ENCODE peak calls at places on chromosomes 11 and 22, in eight cellular contexts. Z is esophagus muscularis mucosa, N is HL-60, C is psoas muscle, D is upper lobe of right lung, F is coronary artery, E is GM23338, L is cardiac muscle cell. O is an unnamed sample.
A peak's percentile ranks its signal among the peaks of the same experiment; 100 is the strongest.

GRCh38 chr22:50312371-50312770 is 4.9 kb upstream of the PLXNB2 start:
- DNase-seq in E (no peak), F (no peak), D (no peak), C (no peak), Z (no peak), L (no peak), N (no peak), O (no peak)

GRCh38 chr22:43011079-43011478 is 3.9 kb downstream of the PACSIN2 start:
- DNase-seq in L (no peak), Z (no peak), N (no peak), E (peak; percentile 75), F (no peak), C (no peak), D (no peak), O (no peak)

GRCh38 chr11:121886005-121886739 is 229.8 kb downstream of the BLID start:
- DNase-seq in C (peak; percentile 52), N (no peak), D (no peak), E (no peak), L (peak; percentile 40), F (no peak), Z (no peak), O (no peak)

GRCh38 chr22:20010307-20011122 is 6.1 kb downstream of the ARVCF start:
- DNase-seq in D (no peak), L (no peak), Z (no peak), F (no peak), N (no peak), E (no peak), C (no peak), O (no peak)

GRCh38 chr11:113547739-113548138 is 72.5 kb upstream of the DRD2 start:
- DNase-seq in E (no peak), L (no peak), D (no peak), F (no peak), Z (no peak), N (no peak), C (no peak), O (no peak)

GRCh38 chr11:15650105-15650938 is 535.6 kb downstream of the INSC start:
- DNase-seq in C (peak; percentile 95), N (peak; percentile 87), E (peak; percentile 93), L (peak; percentile 97), D (peak; percentile 95), Z (peak; percentile 98), F (peak; percentile 94), O (peak; percentile 24)

GRCh38 chr11:45045692-45046471 is 95.2 kb upstream of the TP53I11 start:
- DNase-seq in D (peak; percentile 76), Z (no peak), C (peak; percentile 51), F (no peak), E (no peak), L (peak; percentile 79), N (peak; percentile 65), O (no peak)

GRCh38 chr11:15793032-15793996 is 563.0 kb downstream of the SOX6 start:
- DNase-seq in N (no peak), Z (no peak), D (no peak), E (no peak), F (no peak), L (peak; percentile 50), C (no peak), O (no peak)

GRCh38 chr22:49192180-49192856 is 635.4 kb downstream of the BRD1 start:
- DNase-seq in D (no peak), Z (no peak), F (no peak), L (no peak), C (no peak), N (no peak), E (peak; percentile 0), O (no peak)

GRCh38 chr11:113663567-113663966 is 42.5 kb downstream of the TMPRSS5 start:
- DNase-seq in C (no peak), Z (no peak), L (no peak), F (no peak), D (no peak), N (no peak), E (no peak), O (no peak)

GRCh38 chr11:3016861-3017260 is 24.7 kb upstream of the NAP1L4 start:
- DNase-seq in F (no peak), D (no peak), N (no peak), Z (no peak), L (no peak), C (no peak), E (no peak), O (no peak)
- TF ChIP-seq CTCF in F (no peak), D (no peak), N (no peak), Z (no peak), L (no peak), C (no peak), E (no peak), O (no peak)

GRCh38 chr11:2121227-2122130 is 17.7 kb downstream of the IGF2 start:
- DNase-seq in N (no peak), E (no peak), Z (no peak), L (no peak), C (no peak), D (no peak), F (no peak), O (no peak)

GRCh38 chr11:2118674-2119073 is 20.5 kb downstream of the IGF2 start:
- DNase-seq in D (no peak), F (no peak), Z (no peak), C (no peak), L (no peak), E (no peak), N (no peak), O (no peak)

GRCh38 chr11:2122907-2123627 is 16.1 kb downstream of the IGF2 start:
- DNase-seq in D (no peak), E (no peak), N (no peak), Z (no peak), F (no peak), L (no peak), C (no peak), O (no peak)

GRCh38 chr11:2122222-2122906 is 16.8 kb downstream of the IGF2 start:
- DNase-seq in E (no peak), N (no peak), C (no peak), L (peak; percentile 33), D (no peak), F (no peak), Z (no peak), O (no peak)

DNA sequence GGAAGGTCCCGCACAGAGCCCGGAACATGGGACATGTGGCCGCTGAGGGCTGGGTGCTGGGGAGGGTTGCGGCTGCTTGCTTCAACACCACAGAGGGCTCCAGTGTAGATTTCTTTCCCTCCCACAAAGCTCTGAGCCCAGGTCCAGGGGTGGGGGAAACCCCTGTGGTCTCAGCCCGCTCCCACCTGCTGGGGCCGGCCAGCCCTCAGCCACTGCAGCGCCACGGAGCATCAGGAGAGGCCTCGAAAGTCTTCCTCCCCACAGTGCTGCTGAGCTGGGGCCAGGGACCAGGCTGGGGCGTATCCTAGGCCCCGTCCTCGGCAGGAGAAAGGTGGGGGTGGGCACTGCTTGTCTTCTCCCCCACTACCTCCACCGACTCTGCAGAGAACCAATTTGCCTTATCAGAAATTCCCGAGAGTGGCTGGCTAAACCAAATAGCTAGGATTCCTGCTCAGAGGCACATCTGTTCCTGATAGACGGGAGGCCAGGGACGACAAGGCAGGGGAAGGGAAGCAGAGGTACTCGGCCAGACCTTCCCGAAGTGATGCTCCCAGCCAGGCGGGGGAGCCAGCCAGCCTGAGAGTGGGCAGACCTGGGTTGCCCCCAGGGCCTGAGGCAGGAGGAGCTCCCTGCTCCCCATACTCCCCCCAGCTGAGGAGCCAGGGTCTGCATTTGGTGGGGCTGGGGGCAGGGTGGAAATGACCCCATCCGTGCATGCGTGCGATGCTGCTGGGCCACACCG is 18.7 kb downstream of the IGF2 start:
- DNase-seq in F (no peak), C (no peak), E (peak; percentile 52), N (no peak), Z (no peak), D (no peak), L (no peak), O (no peak)
- H3K4me3 ChIP-seq in F (no peak overlapping the region), C (no peak overlapping the region), E (no peak overlapping the region), N (no peak overlapping the region), Z (no peak overlapping the region), D (no peak overlapping the region), L (no peak overlapping the region), O (no peak overlapping the region)

DNA sequence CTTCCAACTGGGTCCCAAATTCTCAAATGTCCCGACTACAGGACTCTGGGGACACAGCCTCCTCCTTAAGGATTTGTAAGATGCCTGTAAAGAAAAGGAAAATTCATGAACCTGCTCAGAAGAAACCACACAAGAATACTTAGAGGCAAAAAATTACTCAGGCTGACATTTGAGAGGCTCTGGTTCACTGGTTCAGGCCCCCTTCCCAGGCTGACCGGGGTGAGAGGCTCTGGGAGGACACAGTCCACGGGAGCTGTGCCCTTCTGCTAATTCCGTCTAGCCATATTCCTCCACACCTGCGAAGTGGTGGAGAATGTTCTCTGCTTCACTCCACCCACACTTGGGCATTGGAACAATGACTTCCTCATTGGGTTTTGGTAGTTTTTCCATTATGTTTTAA is 74.8 kb upstream of the TMEM45B start:
- DNase-seq in N (no peak), E (no peak), L (no peak), Z (no peak), C (no peak), D (no peak), F (no peak), O (no peak)
- TF ChIP-seq CTCF in N (no peak), E (no peak), L (no peak), Z (no peak), C (no peak), D (no peak), F (no peak), O (no peak)

GRCh38 chr22:22198751-22199150 is 45.8 kb upstream of the VPREB1 start:
- DNase-seq in C (no peak), D (no peak), N (no peak), F (no peak), L (no peak), Z (no peak), E (no peak), O (no peak)

GRCh38 chr22:22196018-22196533 is 48.5 kb upstream of the VPREB1 start:
- DNase-seq in D (no peak), L (no peak), Z (peak; percentile 45), C (no peak), F (no peak), N (no peak), E (no peak), O (peak; percentile 67)

GRCh38 chr22:22195265-22196017 is 49.1 kb upstream of the VPREB1 start:
- DNase-seq in Z (peak; percentile 91), E (peak; percentile 96), F (no peak), N (peak; percentile 80), C (peak; percentile 41), D (peak; percentile 83), L (peak; percentile 67), O (peak; percentile 84)

GRCh38 chr22:22197993-22198402 is 46.6 kb upstream of the VPREB1 start:
- DNase-seq in F (no peak), E (no peak), D (no peak), Z (peak; percentile 88), L (no peak), N (no peak), C (no peak), O (no peak)

DNA sequence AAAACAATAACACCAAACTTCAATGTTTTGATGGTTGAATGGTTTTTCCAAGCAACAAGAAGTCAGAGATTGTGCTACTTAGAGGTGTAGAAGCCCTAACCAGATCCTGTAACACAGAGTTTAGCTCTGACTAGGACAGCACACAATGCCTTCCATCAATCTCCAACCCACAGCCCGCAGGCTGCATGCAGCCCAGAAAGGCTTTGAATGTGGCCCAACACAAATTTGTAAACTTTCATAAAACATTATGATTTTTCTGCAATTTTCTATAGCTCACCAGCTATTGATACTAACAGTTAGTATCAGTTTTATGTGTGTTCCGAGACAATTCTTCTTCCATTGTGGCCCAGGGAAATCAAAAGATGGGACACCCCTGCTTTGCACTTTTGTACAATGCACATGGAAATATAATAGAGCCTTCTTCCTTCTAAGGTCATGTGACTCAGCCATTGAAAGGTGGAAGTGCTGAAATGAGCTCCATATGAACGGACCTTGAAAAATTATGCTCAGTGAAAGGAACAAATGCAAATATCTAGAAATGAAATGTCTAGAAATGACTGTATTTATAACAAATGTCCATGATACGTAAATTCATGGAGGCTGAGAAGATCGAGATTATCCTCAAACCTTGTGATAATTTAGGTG is 47.6 kb upstream of the VPREB1 start:
- DNase-seq in Z (peak; percentile 83), F (no peak), D (no peak), L (no peak), C (no peak), N (no peak), E (no peak), O (no peak)
- H3K4me3 ChIP-seq in Z (no peak overlapping the region), F (no peak overlapping the region), D (no peak overlapping the region), L (no peak overlapping the region), C (no peak overlapping the region), N (no peak overlapping the region), E (no peak overlapping the region), O (no peak overlapping the region)

O was measured in GM12864.